ENCODE peak calls at places on chromosomes 3 and 15, in six cellular contexts. P, L, R, G, V and X are unnamed samples.

GRCh38 chr3:23811117-23811487 is 5.3 kb downstream of the UBE2E1 start:
- DNase-seq in P (peak; percentile 18), V (no peak), R (peak; percentile 23), L (peak; percentile 26), G (peak; percentile 47), X (no peak)

GRCh38 chr3:11835028-11835639 is 11.6 kb downstream of the TAMM41 start:
- DNase-seq in G (peak; percentile 53), V (no peak), L (no peak), R (peak; percentile 16), P (peak; percentile 61), X (no peak)

GRCh38 chr15:37103475-37104071 is 3.2 kb upstream of the MEIS2 start:
- DNase-seq in L (no peak), P (no peak), G (no peak), R (no peak), V (no peak), X (no peak)

GRCh38 chr15:88900309-88900981 is 5.1 kb upstream of the HAPLN3 start:
- DNase-seq in V (no peak), R (no peak), G (no peak), L (no peak), P (peak; percentile 24), X (no peak)

GRCh38 chr3:61894988-61895935 is 333.9 kb downstream of the PTPRG start:
- DNase-seq in L (peak; percentile 96), V (peak; percentile 72), R (no peak), G (peak; percentile 66), P (peak; percentile 93), X (no peak)

GRCh38 chr3:128572644-128573105 is 77.9 kb downstream of the RPN1 start:
- DNase-seq in V (no peak), R (peak; percentile 53), L (no peak), P (no peak), G (peak; percentile 78), X (no peak)

GRCh38 chr15:62469874-62470688 is 305.0 kb upstream of the C2CD4B start:
- DNase-seq in R (no peak), G (peak; percentile 51), P (peak; percentile 81), V (peak; percentile 63), L (peak; percentile 12), X (no peak)

GRCh38 chr3:187919018-187919417 is 173.8 kb upstream of the BCL6 start:
- DNase-seq in L (no peak), R (no peak), P (no peak), G (no peak), V (no peak), X (peak; percentile 52)

GRCh38 chr3:130354430-130354829 is 9.0 kb downstream of the COL6A5 start:
- DNase-seq in R (no peak), L (no peak), V (no peak), P (no peak), G (peak; percentile 3), X (no peak)

GRCh38 chr15:75138016-75138999 is 63.4 kb upstream of the C15orf39 start:
- DNase-seq in V (peak; percentile 57), P (no peak), L (no peak), R (no peak), G (no peak), X (no peak)

GRCh38 chr3:44036850-44037249 is 204.8 kb upstream of the TOPAZ1 start:
- DNase-seq in V (no peak), L (no peak), G (no peak), P (no peak), R (no peak), X (no peak)

GRCh38 chr3:48560648-48561018 is 2.9 kb downstream of the UCN2 start:
- DNase-seq in P (peak; percentile 19), R (no peak), V (no peak), L (no peak), G (no peak), X (no peak)

GRCh38 chr15:89912674-89913396 is at the start of gene ARPIN:
- DNase-seq in G (peak; percentile 83), R (peak; percentile 83), L (peak; percentile 30), P (peak; percentile 55), V (no peak), X (peak; percentile 54)

GRCh38 chr3:192851821-192852352 is 65.8 kb downstream of the MB21D2 start:
- DNase-seq in G (no peak), R (no peak), P (peak; percentile 80), L (peak; percentile 93), V (no peak), X (no peak)

GRCh38 chr3:142319094-142319493 is 93.7 kb upstream of the GK5 start:
- DNase-seq in V (peak; percentile 9), L (no peak), G (no peak), P (peak; percentile 44), R (no peak), X (no peak)

GRCh38 chr3:105608623-105609022 is 241.9 kb downstream of the ALCAM start:
- DNase-seq in V (peak; percentile 54), P (no peak), G (peak; percentile 33), L (no peak), R (peak; percentile 11), X (no peak)

GRCh38 chr15:28243399-28243798 is 78.6 kb downstream of the HERC2 start:
- DNase-seq in P (no peak), V (no peak), L (no peak), G (no peak), R (no peak), X (no peak)

GRCh38 chr15:85831415-85832113 is 36.8 kb upstream of the KLHL25 start:
- DNase-seq in G (peak; percentile 79), P (peak; percentile 68), L (peak; percentile 25), V (no peak), R (peak; percentile 81), X (peak; percentile 33)

GRCh38 chr3:195077611-195078540 is 193.1 kb downstream of the XXYLT1 start:
- DNase-seq in V (no peak), G (no peak), P (no peak), L (no peak), R (no peak), X (no peak)

GRCh38 chr15:96403932-96404331 is 73.4 kb downstream of the NR2F2 start:
- DNase-seq in L (no peak), V (no peak), R (no peak), P (no peak), G (no peak), X (no peak)

GRCh38 chr15:96402403-96402802 is 71.9 kb downstream of the NR2F2 start:
- DNase-seq in G (no peak), V (no peak), P (no peak), L (no peak), R (no peak), X (no peak)

GRCh38 chr15:96406701-96407100 is 76.2 kb downstream of the NR2F2 start:
- DNase-seq in P (no peak), R (peak; percentile 61), G (no peak), L (no peak), V (no peak), X (no peak)

GRCh38 chr15:96404560-96404959 is 74.1 kb downstream of the NR2F2 start:
- DNase-seq in G (no peak), P (no peak), L (no peak), R (no peak), V (no peak), X (no peak)

DNA sequence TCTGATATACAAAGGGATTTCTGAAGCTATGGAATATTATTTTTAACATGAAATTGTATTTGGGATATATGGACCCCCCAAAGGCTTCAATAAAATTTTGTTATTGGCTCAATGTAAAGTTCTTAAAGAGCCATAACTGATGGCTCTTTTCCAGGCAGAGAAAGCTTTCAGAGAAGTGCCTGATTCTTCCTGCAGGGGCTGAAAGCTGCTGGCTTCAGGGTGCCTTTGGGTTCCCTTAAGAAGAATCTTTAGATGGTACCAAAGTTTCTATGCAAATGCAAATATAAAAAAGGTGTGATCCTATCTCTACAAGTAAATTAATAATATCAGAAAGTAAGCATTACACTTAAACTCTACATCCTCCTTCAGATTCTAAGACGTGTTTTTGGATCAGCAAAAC is 72.6 kb downstream of the NR2F2 start:
- DNase-seq in L (no peak), V (no peak), P (no peak), R (no peak), G (no peak), X (no peak)
- TF ChIP-seq CTCF in L (no peak), V (no peak), P (no peak), R (peak; percentile 16), G (no peak), X (no peak)

GRCh38 chr3:184173374-184173722 is 1.3 kb upstream of the AP2M1 start:
- DNase-seq in L (no peak), R (no peak), P (no peak), G (no peak), V (no peak), X (no peak)

GRCh38 chr3:184172681-184173373 is 1.8 kb upstream of the AP2M1 start:
- DNase-seq in G (no peak), L (no peak), V (peak; percentile 55), P (peak; percentile 20), R (no peak), X (no peak)

GRCh38 chr3:184174278-184174645 is 393 bp upstream of the AP2M1 start:
- DNase-seq in G (no peak), L (no peak), R (no peak), V (no peak), P (no peak), X (no peak)

GRCh38 chr3:184169896-184170875 is 4.5 kb upstream of the AP2M1 start:
- DNase-seq in P (no peak), L (no peak), G (peak; percentile 36), R (no peak), V (no peak), X (no peak)

DNA sequence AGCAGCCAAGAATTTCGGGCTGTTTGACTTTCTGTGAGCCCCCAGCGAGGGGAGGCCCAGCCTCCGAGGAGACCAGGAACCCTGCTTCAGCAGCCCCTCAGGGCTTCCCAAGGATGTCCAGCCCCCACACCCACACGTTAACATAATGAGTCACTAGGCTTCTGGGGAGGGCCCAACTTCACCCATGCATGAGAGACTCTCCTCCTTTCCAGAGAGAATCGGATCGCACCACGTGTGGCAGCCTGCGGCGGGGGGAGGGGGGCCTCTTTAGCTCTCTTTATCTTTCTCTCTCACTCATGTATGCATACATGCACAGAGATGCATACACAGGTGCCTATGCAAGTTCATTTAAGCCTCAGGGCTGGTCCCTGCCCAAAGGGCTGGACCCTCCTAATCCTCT is 3.1 kb upstream of the AP2M1 start:
- DNase-seq in V (no peak), P (no peak), G (no peak), L (no peak), R (no peak), X (no peak)
- H3K36me3 ChIP-seq in V (peaks cover 29% of the 10 kb centered on the region), P (peaks cover 15% of the 10 kb centered on the region), G (no peaks in the 10 kb centered on the region), L (peaks cover 11% of the 10 kb centered on the region), R (no peaks in the 10 kb centered on the region), X (peaks cover 65% of the 10 kb centered on the region)

DNA sequence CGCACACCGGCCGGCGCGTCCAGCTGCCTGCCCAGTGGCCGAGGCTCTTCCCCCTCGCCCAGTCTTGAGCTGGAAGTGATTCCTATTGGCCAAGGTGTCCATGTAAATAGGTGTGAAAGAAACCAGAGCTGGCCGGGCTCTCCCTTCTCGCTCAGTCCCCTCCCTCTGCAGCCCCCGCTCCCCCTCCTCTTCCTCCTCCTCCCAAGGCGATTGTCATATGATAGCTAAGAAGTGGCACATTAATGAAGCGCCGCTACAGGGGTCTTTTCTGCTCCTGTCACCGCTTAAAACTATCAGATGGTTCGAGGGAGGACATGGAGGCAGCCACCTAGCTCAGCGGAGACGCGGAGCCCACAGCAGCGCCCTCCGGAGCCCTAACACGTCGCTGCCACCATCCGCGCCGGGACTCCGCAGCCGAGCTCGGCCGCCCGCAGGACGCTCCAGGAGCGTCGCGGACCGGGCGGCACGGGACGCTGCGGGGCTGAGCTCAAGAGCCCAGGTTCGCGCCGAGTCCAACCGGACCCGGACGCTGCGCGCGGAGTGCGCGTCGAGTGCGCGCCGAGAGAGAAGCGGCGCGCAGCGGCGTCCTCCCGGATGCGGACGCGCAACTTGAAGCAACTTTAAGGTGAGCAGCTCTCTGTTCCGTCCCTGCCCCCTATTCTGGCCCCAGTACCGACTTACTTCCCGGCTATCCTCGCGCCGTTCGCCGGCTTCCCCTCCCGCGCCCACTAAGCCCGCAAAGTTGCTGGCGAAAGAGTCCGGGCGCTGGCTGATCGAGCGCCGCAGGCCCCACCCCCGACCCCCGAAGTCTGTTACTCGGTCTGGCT is at the start of gene FOXB1:
- DNase-seq in L (no peak), G (peak; percentile 95), V (no peak), P (no peak), R (peak; percentile 95), X (peak; percentile 79)
- H3K27me3 ChIP-seq in L (peaks cover 82% of the 10 kb centered on the region), G (peaks cover 74% of the 10 kb centered on the region), V (peaks cover 70% of the 10 kb centered on the region), P (peaks cover 74% of the 10 kb centered on the region), R (peaks cover 82% of the 10 kb centered on the region), X (no peaks in the 10 kb centered on the region)

GRCh38 chr15:100129677-100130076 is 212.1 kb downstream of the ADAMTS17 start:
- DNase-seq in R (no peak), G (no peak), P (no peak), L (no peak), V (no peak), X (no peak)
- TF ChIP-seq CTCF in R (no peak), G (peak; percentile 33), P (no peak), L (no peak), V (no peak), X (no peak)